ENCODE peak calls at places on chromosomes 4 and X, in five cellular contexts. One of them, this sample, is unnamed.
A peak's percentile ranks its signal among the peaks of the same experiment; 100 is the strongest.

GRCh38 chr4:40178672-40179071 is 18.2 kb upstream of the RHOH start:
- DNase-seq in SW480: no peak
- DNase-seq in left ventricle myocardium inferior: no peak
- DNase-seq in M059J: no peak
- DNase-seq in NCI-H2081: peak; percentile 35
- DNase-seq in this sample: no peak

GRCh38 chr4:176534566-176534965 is 214.8 kb downstream of the SPCS3 start:
- DNase-seq in M059J: peak; percentile 86
- DNase-seq in NCI-H2081: no peak
- DNase-seq in left ventricle myocardium inferior: no peak
- DNase-seq in SW480: no peak
- DNase-seq in this sample: no peak

GRCh38 chr4:121784975-121785374 is 16.1 kb upstream of the EXOSC9 start:
- DNase-seq in NCI-H2081: no peak
- DNase-seq in M059J: peak; percentile 91
- DNase-seq in SW480: peak; percentile 31
- DNase-seq in left ventricle myocardium inferior: no peak
- DNase-seq in this sample: no peak

GRCh38 chr4:87122252-87122651 is 98.2 kb downstream of the KLHL8 start:
- DNase-seq in SW480: no peak
- DNase-seq in left ventricle myocardium inferior: no peak
- DNase-seq in M059J: no peak
- DNase-seq in NCI-H2081: no peak
- DNase-seq in this sample: no peak

GRCh38 chrX:13891367-13892146 is 74.7 kb upstream of the GPM6B start:
- DNase-seq in SW480: no peak
- DNase-seq in NCI-H2081: no peak
- DNase-seq in M059J: no peak
- DNase-seq in left ventricle myocardium inferior: no peak
- DNase-seq in this sample: no peak

GRCh38 chr4:123352240-123352945 is 44.2 kb upstream of the SPRY1 start:
- DNase-seq in M059J: peak; percentile 75
- DNase-seq in NCI-H2081: no peak
- DNase-seq in SW480: peak; percentile 10
- DNase-seq in left ventricle myocardium inferior: no peak
- DNase-seq in this sample: no peak

GRCh38 chr4:112130903-112131302 is 14.4 kb upstream of the FAM241A start:
- DNase-seq in left ventricle myocardium inferior: no peak
- DNase-seq in NCI-H2081: no peak
- DNase-seq in SW480: no peak
- DNase-seq in M059J: no peak
- DNase-seq in this sample: no peak

GRCh38 chr4:78704317-78704716 is 71.8 kb upstream of the BMP2K start:
- DNase-seq in M059J: no peak
- DNase-seq in SW480: no peak
- DNase-seq in NCI-H2081: no peak
- DNase-seq in left ventricle myocardium inferior: no peak
- DNase-seq in this sample: no peak

GRCh38 chrX:20968996-20969395 is 405.2 kb upstream of the CNKSR2 start:
- DNase-seq in SW480: peak; percentile 29
- DNase-seq in NCI-H2081: no peak
- DNase-seq in left ventricle myocardium inferior: no peak
- DNase-seq in M059J: peak; percentile 19
- DNase-seq in this sample: no peak

GRCh38 chr4:52548818-52549570 is 110.1 kb downstream of the USP46 start:
- DNase-seq in NCI-H2081: no peak
- DNase-seq in left ventricle myocardium inferior: no peak
- DNase-seq in SW480: no peak
- DNase-seq in M059J: no peak
- DNase-seq in this sample: no peak

GRCh38 chr4:27318740-27319139 is 458.1 kb downstream of the STIM2 start:
- DNase-seq in NCI-H2081: peak; percentile 18
- DNase-seq in left ventricle myocardium inferior: no peak
- DNase-seq in SW480: peak; percentile 26
- DNase-seq in M059J: peak; percentile 18
- DNase-seq in this sample: peak; percentile 2

GRCh38 chrX:16516473-16516872 is 133.5 kb upstream of the S100G start:
- DNase-seq in NCI-H2081: no peak
- DNase-seq in left ventricle myocardium inferior: no peak
- DNase-seq in SW480: no peak
- DNase-seq in M059J: no peak
- DNase-seq in this sample: no peak

GRCh38 chr4:155353923-155354540 is 22.7 kb downstream of the MAP9 start:
- DNase-seq in SW480: peak; percentile 14
- DNase-seq in M059J: peak; percentile 8
- DNase-seq in left ventricle myocardium inferior: peak; percentile 70
- DNase-seq in NCI-H2081: peak; percentile 50
- DNase-seq in this sample: no peak

GRCh38 chrX:10174810-10175209 is 18.0 kb downstream of the CLCN4 start:
- DNase-seq in NCI-H2081: no peak
- DNase-seq in SW480: no peak
- DNase-seq in M059J: no peak
- DNase-seq in left ventricle myocardium inferior: no peak
- DNase-seq in this sample: no peak

GRCh38 chr4:2484993-2485392 is 16.1 kb downstream of the RNF4 start:
- DNase-seq in NCI-H2081: no peak
- DNase-seq in M059J: no peak
- DNase-seq in left ventricle myocardium inferior: peak; percentile 77
- DNase-seq in SW480: no peak
- DNase-seq in this sample: peak; percentile 62

GRCh38 chrX:13432376-13432775 is 112.5 kb upstream of the ATXN3L start:
- DNase-seq in SW480: no peak
- DNase-seq in M059J: peak; percentile 93
- DNase-seq in left ventricle myocardium inferior: no peak
- DNase-seq in NCI-H2081: no peak
- DNase-seq in this sample: no peak

GRCh38 chr4:113292371-113293042 is 243.1 kb downstream of the ANK2 start:
- DNase-seq in M059J: no peak
- DNase-seq in SW480: no peak
- DNase-seq in NCI-H2081: peak; percentile 19
- DNase-seq in left ventricle myocardium inferior: peak; percentile 37
- DNase-seq in this sample: no peak

GRCh38 chr4:101357751-101358150 is 10.4 kb upstream of the PPP3CA start:
- DNase-seq in M059J: peak; percentile 79
- DNase-seq in NCI-H2081: no peak
- DNase-seq in SW480: no peak
- DNase-seq in left ventricle myocardium inferior: no peak
- DNase-seq in this sample: no peak

GRCh38 chrX:108199691-108200090 is 108.1 kb downstream of the ATG4A start:
- DNase-seq in left ventricle myocardium inferior: no peak
- DNase-seq in M059J: peak; percentile 12
- DNase-seq in NCI-H2081: peak; percentile 71
- DNase-seq in SW480: peak; percentile 24
- DNase-seq in this sample: no peak

GRCh38 chr4:56650259-56651070 is 30.6 kb downstream of the HOPX start:
- DNase-seq in NCI-H2081: no peak
- DNase-seq in SW480: no peak
- DNase-seq in left ventricle myocardium inferior: no peak
- DNase-seq in M059J: no peak
- DNase-seq in this sample: no peak

GRCh38 chr4:143358419-143358818 is 21.7 kb downstream of the GAB1 start:
- DNase-seq in left ventricle myocardium inferior: no peak
- DNase-seq in SW480: no peak
- DNase-seq in M059J: no peak
- DNase-seq in NCI-H2081: no peak
- DNase-seq in this sample: no peak

GRCh38 chrX:26597981-26598380 is 382.0 kb downstream of the MAGEB5 start:
- DNase-seq in NCI-H2081: no peak
- DNase-seq in M059J: no peak
- DNase-seq in SW480: no peak
- DNase-seq in left ventricle myocardium inferior: no peak
- DNase-seq in this sample: no peak

GRCh38 chr4:144465546-144465945 is 180.4 kb upstream of the HHIP start:
- DNase-seq in NCI-H2081: no peak
- DNase-seq in left ventricle myocardium inferior: no peak
- DNase-seq in M059J: no peak
- DNase-seq in SW480: no peak
- DNase-seq in this sample: no peak

This sample was measured in GM12878.